ENCODE peak calls at places on chromosome 15, in ten cellular contexts. F, W, V, X, I, A, Q, G, Y and H are unnamed samples.

GRCh38 chr15:89998141-89998661 is 2.9 kb upstream of the ZNF710 start:
- DNase-seq in W (no peak), A (no peak), V (no peak), G (peak; percentile 81), Y (no peak), Q (no peak), I (no peak), X (peak; percentile 55), F (no peak), H (no peak)

GRCh38 chr15:41813426-41813825 is 14.5 kb upstream of the JMJD7 start:
- DNase-seq in X (no peak), Q (no peak), V (no peak), F (peak; percentile 51), A (no peak), I (no peak), W (no peak), Y (no peak), G (no peak), H (no peak)

GRCh38 chr15:90860942-90861675 is 7.3 kb upstream of the FURIN start:
- DNase-seq in I (no peak), F (no peak), G (peak; percentile 62), Y (no peak), W (no peak), X (no peak), V (no peak), Q (no peak), A (no peak), H (no peak)

GRCh38 chr15:37019479-37020433 is 80.6 kb downstream of the MEIS2 start:
- DNase-seq in G (peak; percentile 98), I (no peak), V (no peak), F (no peak), Y (peak; percentile 31), Q (no peak), A (peak; percentile 84), X (no peak), W (no peak), H (no peak)

GRCh38 chr15:25693321-25694237 is 169.5 kb downstream of the ATP10A start:
- DNase-seq in X (peak; percentile 66), W (no peak), Q (no peak), G (no peak), I (peak; percentile 50), A (peak; percentile 46), Y (no peak), F (peak; percentile 72), V (no peak), H (peak; percentile 64)

GRCh38 chr15:40008061-40008460 is 30.9 kb downstream of the SRP14 start:
- DNase-seq in G (no peak), X (no peak), A (no peak), Y (no peak), I (no peak), F (no peak), W (no peak), V (no peak), Q (no peak), H (no peak)

GRCh38 chr15:39462691-39463090 is 118.2 kb upstream of the THBS1 start:
- DNase-seq in Y (no peak), I (no peak), X (no peak), V (no peak), G (peak; percentile 32), F (no peak), W (no peak), Q (no peak), A (no peak), H (no peak)

GRCh38 chr15:92343869-92344643 is 49.6 kb upstream of the ST8SIA2 start:
- DNase-seq in V (no peak), F (no peak), A (no peak), X (peak; percentile 64), I (no peak), G (no peak), Y (no peak), Q (no peak), W (no peak), H (no peak)

GRCh38 chr15:31215490-31216209 is 111.0 kb upstream of the KLF13 start:
- DNase-seq in F (peak; percentile 99), Y (peak; percentile 90), W (peak; percentile 25), Q (peak; percentile 77), V (peak; percentile 77), I (peak; percentile 88), A (peak; percentile 79), X (peak; percentile 66), G (peak; percentile 65), H (peak; percentile 79)

GRCh38 chr15:40253179-40253790 is 14.4 kb downstream of the PAK6 start:
- DNase-seq in X (no peak), Y (no peak), I (no peak), W (no peak), A (no peak), Q (no peak), G (no peak), F (no peak), V (no peak), H (no peak)

GRCh38 chr15:33994005-33994615 is 25.8 kb downstream of the CHRM5 start:
- DNase-seq in I (no peak), F (no peak), Q (no peak), A (no peak), W (no peak), X (peak; percentile 77), Y (no peak), G (peak; percentile 51), V (no peak), H (no peak)

GRCh38 chr15:98428253-98428989 is 219.9 kb upstream of the IGF1R start:
- DNase-seq in Q (peak; percentile 72), X (peak; percentile 62), A (peak; percentile 76), W (no peak), F (peak; percentile 91), G (peak; percentile 54), Y (peak; percentile 76), I (peak; percentile 71), V (peak; percentile 77), H (peak; percentile 85)

DNA sequence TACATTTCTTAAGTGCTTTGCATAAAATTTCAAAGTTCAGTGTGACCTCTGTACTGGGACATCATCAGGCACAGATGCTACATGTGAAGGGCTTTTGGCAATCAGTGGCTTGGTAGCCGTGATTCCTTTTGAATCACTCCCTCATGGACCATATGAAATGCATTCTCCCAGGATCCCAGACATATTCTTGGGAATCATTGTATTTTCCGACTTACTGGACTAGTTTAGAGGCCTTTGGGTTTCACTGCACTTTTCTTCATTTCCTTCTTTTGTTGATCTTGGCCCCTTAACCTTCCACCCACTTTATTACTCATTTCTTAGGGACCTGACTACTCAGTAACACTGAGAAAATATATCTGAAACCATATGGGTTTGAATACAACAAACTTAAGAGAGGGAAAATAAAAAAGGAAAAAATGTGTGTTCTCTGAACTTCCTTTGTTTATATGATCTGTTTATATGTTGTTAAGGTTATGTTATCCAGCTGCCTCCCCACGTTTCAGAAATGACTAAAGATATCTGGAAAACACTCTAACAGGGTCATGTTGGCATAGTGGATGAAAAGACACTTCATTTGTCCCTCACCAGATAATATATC is 35.1 kb downstream of the HMG20A start:
- DNase-seq in V (no peak), W (no peak), Y (no peak), I (no peak), F (no peak), X (no peak), A (no peak), Q (no peak), G (peak; percentile 90), H (no peak)
- H3K27ac ChIP-seq in V (peak overlapping the region; percentile 60), W (peak overlapping the region; percentile 68), Y (peak overlapping the region; percentile 70), I (peak overlapping the region; percentile 27), F (peak overlapping the region; percentile 43), X (no peak overlapping the region), A (peak overlapping the region; percentile 2), Q (peak overlapping the region; percentile 51), G (peak overlapping the region; percentile 93), H (peak overlapping the region; percentile 22)

DNA sequence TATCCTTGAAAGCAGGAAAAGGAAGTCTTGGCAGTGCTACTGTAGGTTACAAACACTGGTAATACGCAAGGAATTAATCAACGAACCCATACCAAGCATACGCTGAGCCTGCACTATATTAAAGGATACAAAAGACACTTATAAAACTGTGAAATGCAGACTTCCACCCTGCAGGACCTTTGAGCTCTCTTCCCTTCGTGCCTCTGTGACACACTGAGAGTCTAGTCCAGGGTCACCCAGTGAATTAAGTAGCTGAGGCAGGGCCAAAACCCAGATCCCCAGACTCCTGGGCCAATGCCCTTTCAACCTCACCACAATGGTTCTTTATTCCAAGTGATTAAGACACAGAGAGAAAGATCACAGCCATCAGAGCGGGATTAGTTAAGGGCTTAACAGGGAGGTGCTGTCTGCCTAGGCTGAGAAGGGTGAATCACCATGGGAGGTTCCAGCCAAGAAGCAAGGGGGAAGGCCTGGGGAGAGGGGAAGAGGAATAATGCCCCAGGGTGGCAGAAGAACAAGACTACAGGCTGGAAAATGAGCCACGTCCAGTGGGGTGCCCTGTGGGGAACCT is 6.8 kb downstream of the ANXA2 start:
- DNase-seq in X (peak; percentile 90), W (peak; percentile 23), Q (peak; percentile 69), F (no peak), G (peak; percentile 92), A (peak; percentile 72), V (peak; percentile 74), I (no peak), Y (peak; percentile 42), H (no peak)
- H3K4me3 ChIP-seq in X (no peak overlapping the region), W (peak overlapping the region; percentile 42), Q (peak overlapping the region; percentile 3), F (no peak overlapping the region), G (peak overlapping the region; percentile 72), A (no peak overlapping the region), V (peak overlapping the region; percentile 12), I (peak overlapping the region; percentile 53), Y (peak overlapping the region; percentile 21), H (no peak overlapping the region)

GRCh38 chr15:78006567-78007205 is 70.8 kb downstream of the TBC1D2B start:
- DNase-seq in F (no peak), I (no peak), G (no peak), Y (peak; percentile 94), Q (no peak), A (peak; percentile 69), W (no peak), V (no peak), X (no peak), H (no peak)

GRCh38 chr15:78004919-78005634 is 72.4 kb downstream of the TBC1D2B start:
- DNase-seq in A (peak; percentile 93), X (peak; percentile 6), V (peak; percentile 86), Q (peak; percentile 83), W (peak; percentile 42), Y (peak; percentile 84), G (peak; percentile 92), I (no peak), F (no peak), H (peak; percentile 86)

GRCh38 chr15:78007965-78008886 is 69.3 kb downstream of the TBC1D2B start:
- DNase-seq in X (no peak), Q (peak; percentile 81), I (no peak), G (no peak), V (peak; percentile 90), A (peak; percentile 95), W (no peak), F (no peak), Y (peak; percentile 92), H (peak; percentile 88)

GRCh38 chr15:78010112-78010511 is 67.4 kb downstream of the TBC1D2B start:
- DNase-seq in X (no peak), I (no peak), G (no peak), Q (no peak), F (no peak), Y (no peak), V (no peak), A (no peak), W (no peak), H (no peak)

GRCh38 chr15:78007211-78007956 is 70.1 kb downstream of the TBC1D2B start:
- DNase-seq in F (no peak), W (no peak), Q (no peak), Y (no peak), A (no peak), I (no peak), V (no peak), X (no peak), G (no peak), H (no peak)
- H3K27ac ChIP-seq in F (no peak overlapping the region), W (no peak overlapping the region), Q (peak overlapping the region; percentile 25), Y (peak overlapping the region; percentile 76), A (peak overlapping the region; percentile 70), I (no peak overlapping the region), V (peak overlapping the region; percentile 13), X (no peak overlapping the region), G (no peak overlapping the region), H (no peak overlapping the region)

GRCh38 chr15:29401644-29402043 is 132.0 kb upstream of the NSMCE3 start:
- DNase-seq in X (no peak), W (no peak), I (no peak), Q (no peak), Y (no peak), G (no peak), F (no peak), V (no peak), A (no peak), H (no peak)
- H3K4me3 ChIP-seq in X (no peak overlapping the region), W (no peak overlapping the region), I (no peak overlapping the region), Q (no peak overlapping the region), Y (no peak overlapping the region), G (no peak overlapping the region), F (no peak overlapping the region), V (no peak overlapping the region), A (no peak overlapping the region), H (no peak overlapping the region)